ENCODE peak calls at places on chromosomes 13 and 19, in eight cellular contexts. S is epithelial cell of esophagus; N is Calu3; W is activated CD4-positive, alpha-beta memory T cell treated with anti-CD3 and anti-CD28 coated beads, Interleukin-2, amount 10 ng/mL, durations not matched to agents 7 days and 5 days; H is neural crest cell; A is NCI-H1092 treated with DMSO at 0.1 percent for 48 hours; J is kidney epithelial cell; P is AG04449. B is an unnamed sample.

GRCh38 chr13:112839347-112840105 is 129.5 kb upstream of the MCF2L start:
- DNase-seq in W (no peak), N (no peak), P (peak), J (no peak), H (no peak), A (no peak), S (no peak), B (peak)

GRCh38 chr19:1663854-1664253 is 11.4 kb upstream of the TCF3 start:
- DNase-seq in S (no peak), W (no peak), P (no peak), N (no peak), H (no peak), J (no peak), A (no peak), B (no peak)

GRCh38 chr13:111296417-111296816 is 24.0 kb upstream of the TEX29 start:
- DNase-seq in W (peak), A (no peak), P (no peak), S (no peak), J (no peak), H (no peak), N (no peak), B (no peak)

GRCh38 chr19:3163230-3163886 is 15.2 kb upstream of the S1PR4 start:
- DNase-seq in S (peak), N (peak), W (peak), H (peak), J (no peak), A (peak), P (no peak), B (no peak)

GRCh38 chr19:8567522-8568172 is 9.6 kb downstream of the MYO1F start:
- DNase-seq in P (no peak), A (no peak), N (no peak), H (no peak), W (no peak), S (no peak), J (no peak), B (no peak)

GRCh38 chr19:51024924-51025323 is 1.5 kb downstream of the KLK11 start:
- DNase-seq in H (no peak), W (no peak), A (no peak), J (no peak), N (no peak), P (no peak), S (no peak), B (no peak)

GRCh38 chr13:73365681-73366080 is 306.9 kb downstream of the KLF5 start:
- DNase-seq in S (peak), J (peak), A (no peak), N (no peak), W (no peak), P (no peak), H (no peak), B (peak)

GRCh38 chr13:96898212-96898611 is 96.1 kb downstream of the OXGR1 start:
- DNase-seq in S (peak), W (no peak), P (peak), N (no peak), J (no peak), H (no peak), A (no peak), B (no peak)

GRCh38 chr13:59931621-59932020 is 232.1 kb downstream of the DIAPH3 start:
- DNase-seq in A (peak), P (no peak), N (no peak), S (peak), H (no peak), J (no peak), W (no peak), B (peak)

GRCh38 chr13:40206241-40207109 is 460.0 kb downstream of the FOXO1 start:
- DNase-seq in S (peak), N (peak), J (peak), A (no peak), H (no peak), P (no peak), W (peak), B (peak)

GRCh38 chr13:84542348-84542747 is 660.1 kb upstream of the SLITRK1 start:
- DNase-seq in S (no peak), N (no peak), W (no peak), P (no peak), H (no peak), J (no peak), A (no peak), B (no peak)

GRCh38 chr19:35742121-35742724 is at the start of gene IGFLR1:
- DNase-seq in S (no peak), W (peak), H (no peak), P (no peak), A (no peak), N (no peak), J (no peak), B (no peak)

GRCh38 chr19:2329528-2329927 is 1.0 kb downstream of the SPPL2B start:
- DNase-seq in W (no peak), A (no peak), N (no peak), P (no peak), H (no peak), J (no peak), S (no peak), B (no peak)

GRCh38 chr13:105598551-105598950 is 936.9 kb downstream of the EFNB2 start:
- DNase-seq in H (no peak), N (no peak), J (peak), P (peak), S (no peak), A (no peak), W (no peak), B (no peak)

GRCh38 chr13:30792257-30793000 is 57.1 kb downstream of the ALOX5AP start:
- DNase-seq in W (no peak), P (peak), J (peak), N (peak), S (peak), H (no peak), A (peak), B (peak)

GRCh38 chr19:52231154-52231565 is 38.2 kb upstream of the ZNF766 start:
- DNase-seq in J (no peak), H (no peak), W (no peak), N (no peak), P (no peak), S (peak), A (no peak), B (peak)

GRCh38 chr13:83024955-83025594 is 857.2 kb downstream of the SLITRK1 start:
- DNase-seq in P (no peak), W (no peak), H (no peak), J (no peak), A (no peak), N (no peak), S (no peak), B (no peak)

GRCh38 chr19:9801976-9802375 is 16.9 kb downstream of the FBXL12 start:
- DNase-seq in A (no peak), P (no peak), W (no peak), J (no peak), S (no peak), H (no peak), N (no peak), B (no peak)

GRCh38 chr13:94020833-94021232 is 458.6 kb downstream of the DCT start:
- DNase-seq in S (peak), W (no peak), P (no peak), A (no peak), J (no peak), H (no peak), N (no peak), B (peak)

GRCh38 chr19:36489920-36490415 is 607 bp upstream of the ZNF566 start:
- DNase-seq in S (peak), J (peak), P (no peak), N (peak), W (peak), H (peak), A (peak), B (no peak)

GRCh38 chr19:47633516-47633915 is 24.6 kb downstream of the BICRA start:
- DNase-seq in A (no peak), S (peak), N (peak), P (no peak), W (no peak), J (no peak), H (no peak), B (peak)

GRCh38 chr19:54674021-54674617 is 11.3 kb downstream of the LILRB4 start:
- DNase-seq in S (peak), N (peak), H (no peak), W (no peak), P (no peak), J (no peak), A (peak), B (peak)

GRCh38 chr19:36026091-36026876 is 6.4 kb downstream of the CLIP3 start:
- DNase-seq in P (no peak), A (no peak), W (no peak), S (no peak), H (no peak), N (no peak), J (no peak), B (no peak)

GRCh38 chr13:30807392-30807791 is 72.0 kb downstream of the ALOX5AP start:
- DNase-seq in A (no peak), J (no peak), H (no peak), P (no peak), W (no peak), N (no peak), S (no peak), B (no peak)

GRCh38 chr13:25088562-25089221 is 7.2 kb upstream of the PABPC3 start:
- DNase-seq in H (no peak), P (no peak), A (no peak), J (no peak), S (no peak), N (no peak), W (no peak), B (no peak)

GRCh38 chr13:72652681-72653080 is 74.7 kb downstream of the MZT1 start:
- DNase-seq in N (no peak), P (no peak), J (no peak), A (no peak), S (peak), H (no peak), W (no peak), B (peak)

GRCh38 chr13:110216403-110217041 is 90.4 kb downstream of the COL4A1 start:
- DNase-seq in P (no peak), S (no peak), J (peak), A (no peak), N (no peak), H (no peak), W (no peak), B (no peak)

GRCh38 chr13:42477588-42478190 is 96.3 kb upstream of the TNFSF11 start:
- DNase-seq in W (no peak), S (no peak), N (no peak), H (no peak), P (no peak), A (peak), J (no peak), B (no peak)

GRCh38 chr13:81714513-81714912 is 1373.6 kb upstream of the SPRY2 start:
- DNase-seq in S (peak), A (no peak), P (no peak), H (no peak), N (no peak), W (no peak), J (no peak), B (no peak)

GRCh38 chr19:5006201-5006600 is 37.3 kb downstream of the KDM4B start:
- DNase-seq in J (no peak), S (no peak), N (no peak), A (no peak), H (no peak), P (no peak), W (no peak), B (no peak)

GRCh38 chr13:41058229-41059070 is 2.9 kb upstream of the WBP4 start:
- DNase-seq in W (no peak), J (no peak), S (no peak), P (no peak), A (no peak), N (no peak), H (no peak), B (no peak)

GRCh38 chr19:41810301-41810700 is 13.9 kb downstream of the CEACAM3 start:
- DNase-seq in N (no peak), P (no peak), S (no peak), W (no peak), H (no peak), A (no peak), J (no peak), B (no peak)

GRCh38 chr13:67366533-67366932 is 136.4 kb upstream of the PCDH9 start:
- DNase-seq in A (no peak), W (no peak), J (no peak), P (no peak), N (no peak), H (no peak), S (peak), B (no peak)

GRCh38 chr19:28424662-28425430 is 788.1 kb downstream of the UQCRFS1 start:
- DNase-seq in A (no peak), N (no peak), W (no peak), H (no peak), J (no peak), S (no peak), P (no peak), B (no peak)

GRCh38 chr13:20588529-20589110 is 21.7 kb downstream of the IFT88 start:
- DNase-seq in H (no peak), A (no peak), N (no peak), P (no peak), J (no peak), W (no peak), S (no peak), B (no peak)

GRCh38 chr13:106630162-106630561 is 62.2 kb upstream of the ARGLU1 start:
- DNase-seq in A (no peak), S (no peak), W (no peak), H (no peak), N (no peak), J (no peak), P (no peak), B (no peak)

B was measured in foreskin keratinocyte.